ENCODE peak calls at places on chromosomes 12 and 14, in seven cellular contexts. M, D, P, Q, J, C and W are unnamed samples.

GRCh38 chr12:100579844-100580243 is 6.4 kb downstream of the GAS2L3 start:
- DNase-seq in D (no peak), P (no peak), M (no peak), Q (no peak), J (no peak), C (no peak), W (no peak)

GRCh38 chr14:88481794-88482193 is 73.0 kb downstream of the PTPN21 start:
- DNase-seq in Q (no peak), D (no peak), M (no peak), J (no peak), C (no peak), P (no peak), W (no peak)

GRCh38 chr14:36057452-36058142 is 118.9 kb downstream of the PTCSC3 start:
- DNase-seq in C (no peak), J (no peak), P (no peak), D (peak), M (no peak), Q (no peak), W (no peak)

GRCh38 chr12:69196302-69197288 is 42.8 kb upstream of the CPSF6 start:
- DNase-seq in C (no peak), J (no peak), Q (peak), P (no peak), M (no peak), D (peak), W (no peak)

GRCh38 chr12:6791931-6792520 is 2.7 kb downstream of the CD4 start:
- DNase-seq in M (no peak), C (no peak), D (no peak), Q (no peak), P (no peak), J (peak), W (no peak)

GRCh38 chr12:55746147-55746912 is 3.4 kb downstream of the GDF11 start:
- DNase-seq in M (no peak), D (no peak), P (no peak), Q (no peak), C (no peak), J (no peak), W (no peak)

GRCh38 chr12:754871-755562 is 2.6 kb downstream of the WNK1 start:
- DNase-seq in J (no peak), C (no peak), P (no peak), Q (peak), M (no peak), D (no peak), W (no peak)

GRCh38 chr12:89574736-89575208 is 48.9 kb upstream of the POC1B start:
- DNase-seq in Q (peak), C (peak), D (no peak), M (no peak), P (peak), J (no peak), W (peak)

GRCh38 chr12:78359530-78359929 is 505.0 kb upstream of the SYT1 start:
- DNase-seq in P (peak), J (no peak), D (no peak), C (no peak), M (no peak), Q (no peak), W (no peak)

GRCh38 chr12:68324531-68324930 is 7.6 kb downstream of the MDM1 start:
- DNase-seq in M (no peak), Q (no peak), P (no peak), C (no peak), J (no peak), D (no peak), W (no peak)

GRCh38 chr12:108720757-108721514 is 10.4 kb downstream of the CORO1C start:
- DNase-seq in D (no peak), Q (no peak), C (no peak), P (no peak), J (no peak), M (no peak), W (no peak)

GRCh38 chr14:60965402-60965801 is 15.5 kb downstream of the TRMT5 start:
- DNase-seq in Q (no peak), C (no peak), M (no peak), P (no peak), D (no peak), J (no peak), W (no peak)

GRCh38 chr12:25256826-25257225 is 6.1 kb upstream of the KRAS start:
- DNase-seq in J (no peak), D (no peak), P (no peak), M (no peak), C (no peak), Q (peak), W (no peak)

GRCh38 chr12:69108024-69108423 is 131.3 kb upstream of the CPSF6 start:
- DNase-seq in P (no peak), Q (peak), D (peak), M (no peak), J (no peak), C (no peak), W (no peak)

GRCh38 chr14:104314251-104314941 is 176.0 kb downstream of the KIF26A start:
- DNase-seq in J (peak), D (no peak), C (no peak), P (no peak), Q (no peak), M (no peak), W (no peak)

GRCh38 chr14:43898709-43899108 is 608.4 kb downstream of the FSCB start:
- DNase-seq in M (no peak), P (no peak), J (no peak), D (no peak), C (no peak), Q (peak), W (no peak)

GRCh38 chr14:23538785-23539184 is 12.8 kb downstream of the ZFHX2 start:
- DNase-seq in P (no peak), D (no peak), C (no peak), J (no peak), Q (peak), M (no peak), W (peak)

GRCh38 chr12:31460024-31460423 is 130.9 kb downstream of the DENND5B start:
- DNase-seq in D (no peak), C (no peak), J (no peak), Q (no peak), P (no peak), M (no peak), W (no peak)

GRCh38 chr14:21379338-21379737 is 4.5 kb downstream of the SUPT16H start:
- DNase-seq in Q (no peak), D (no peak), M (no peak), J (no peak), P (no peak), C (no peak), W (no peak)

GRCh38 chr12:4118017-4118510 is 155.5 kb upstream of the CCND2 start:
- DNase-seq in M (no peak), P (no peak), C (no peak), D (no peak), J (no peak), Q (no peak), W (peak)

GRCh38 chr12:103423061-103423473 is 72.7 kb downstream of the C12orf42 start:
- DNase-seq in P (no peak), Q (no peak), D (no peak), C (no peak), J (no peak), M (peak), W (no peak)

GRCh38 chr12:130650131-130650530 is 66.0 kb downstream of the RIMBP2 start:
- DNase-seq in M (no peak), P (no peak), C (no peak), Q (no peak), D (no peak), J (no peak), W (no peak)

GRCh38 chr12:84697141-84697540 is 215.5 kb downstream of the SLC6A15 start:
- DNase-seq in Q (no peak), J (no peak), C (no peak), M (no peak), P (no peak), D (no peak), W (no peak)

GRCh38 chr14:83975435-83976222 is 1554.3 kb upstream of the FLRT2 start:
- DNase-seq in P (no peak), Q (peak), D (no peak), C (no peak), J (peak), M (no peak), W (peak)

GRCh38 chr12:40834321-40834720 is 142.1 kb downstream of the CNTN1 start:
- DNase-seq in J (no peak), D (no peak), M (no peak), P (no peak), Q (no peak), C (no peak), W (no peak)

DNA sequence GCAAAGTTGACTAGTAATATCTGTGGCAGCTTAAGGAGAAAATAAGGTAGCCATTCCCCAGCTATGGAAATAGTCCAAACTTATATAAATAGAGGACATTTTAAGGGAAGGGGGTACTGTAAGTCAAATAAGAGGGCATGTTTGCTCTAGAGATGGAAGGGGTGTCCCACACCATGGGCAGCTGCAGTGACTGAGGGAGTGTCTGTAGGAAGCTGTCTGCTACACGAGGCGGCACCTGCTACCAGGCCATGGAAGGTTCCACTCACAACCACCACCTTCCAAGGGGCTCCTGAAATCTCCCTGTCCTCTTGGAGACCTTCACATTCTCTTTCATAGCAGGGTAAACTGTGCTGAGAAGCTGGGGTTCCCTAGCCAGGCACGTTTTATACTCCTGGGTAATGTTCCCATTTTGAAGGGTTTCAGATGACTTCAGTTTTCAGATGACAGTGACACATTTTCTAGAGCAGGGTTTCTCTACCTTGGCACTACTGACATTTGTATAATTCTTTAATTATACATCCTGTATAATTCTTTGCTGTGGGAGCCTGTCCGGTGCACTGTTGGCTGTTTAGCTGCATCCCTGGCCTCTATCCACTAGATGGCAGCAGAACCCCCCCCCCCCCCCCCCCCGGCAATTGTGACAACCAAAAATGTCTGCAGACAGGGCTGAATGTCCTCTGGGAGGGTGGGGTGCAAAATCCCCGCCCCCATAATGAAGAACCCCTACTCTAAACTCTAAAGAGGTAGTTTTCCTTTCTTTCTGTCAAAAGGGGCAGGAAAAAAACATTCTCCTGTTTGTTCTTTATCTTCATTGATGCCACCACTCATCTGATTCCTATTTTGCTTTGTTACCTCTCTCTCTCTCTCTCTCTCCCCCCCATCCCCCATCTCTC is 11.6 kb upstream of the SMCO2 start:
- DNase-seq in J (no peak), D (no peak), M (peak), Q (peak), P (peak), C (no peak), W (no peak)
- TF ChIP-seq CTCF in J (peak), D (peak), M (peak), Q (peak), P (no peak), C (peak), W (peak)

GRCh38 chr14:51395361-51395849 is 155.4 kb downstream of the TMX1 start:
- DNase-seq in J (peak), D (no peak), C (peak), P (peak), Q (peak), M (peak), W (peak)
- TF ChIP-seq CTCF in J (no peak), D (no peak), C (no peak), P (no peak), Q (peak), M (no peak), W (no peak)

DNA sequence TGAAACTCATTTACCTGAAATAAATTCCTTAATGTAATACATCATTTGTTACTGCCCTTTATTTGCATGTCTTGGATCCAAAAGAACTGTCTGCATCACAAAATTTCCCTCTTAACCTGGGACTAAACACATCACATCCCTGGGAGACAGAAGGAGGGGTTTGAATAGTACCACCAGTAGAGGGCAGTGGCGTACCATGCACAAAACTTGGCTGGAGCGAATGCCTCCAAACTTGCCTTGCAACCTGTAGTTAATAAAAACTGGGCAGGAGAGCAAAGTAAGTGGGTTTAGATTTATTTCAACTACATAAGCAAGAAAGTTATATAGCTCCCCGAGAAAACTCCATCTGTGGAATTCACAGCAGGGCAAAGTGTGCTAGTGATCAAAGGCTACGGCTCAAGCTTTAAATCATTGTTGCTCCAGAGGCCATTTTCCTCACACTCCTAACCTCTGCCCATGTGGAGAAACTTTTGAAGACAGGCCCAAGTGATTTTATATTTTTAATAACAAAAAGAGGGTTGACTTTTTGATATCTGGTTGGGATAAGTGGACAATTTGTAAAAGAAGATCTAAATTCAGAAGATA is 1176.7 kb upstream of the SEL1L start:
- DNase-seq in P (peak), J (peak), C (peak), M (peak), D (peak), Q (peak), W (peak)
- TF ChIP-seq CTCF in P (no peak), J (peak), C (peak), M (peak), D (peak), Q (peak), W (peak)

GRCh38 chr14:45810152-45810872 is 557.3 kb upstream of the MIS18BP1 start:
- DNase-seq in Q (peak), C (no peak), P (no peak), M (no peak), J (no peak), D (no peak), W (no peak)
- TF ChIP-seq CTCF in Q (peak), C (no peak), P (no peak), M (peak), J (no peak), D (no peak), W (no peak)

GRCh38 chr14:90109858-90110257 is 48.1 kb downstream of the KCNK13 start:
- DNase-seq in M (no peak), Q (peak), D (peak), P (no peak), C (no peak), J (no peak), W (no peak)

GRCh38 chr14:90116444-90116843 is 54.6 kb downstream of the KCNK13 start:
- DNase-seq in C (no peak), Q (no peak), M (no peak), P (no peak), J (no peak), D (no peak), W (no peak)

GRCh38 chr14:90115780-90116179 is 54.0 kb downstream of the KCNK13 start:
- DNase-seq in D (no peak), P (no peak), C (no peak), Q (no peak), M (no peak), J (no peak), W (no peak)

GRCh38 chr14:90111895-90112534 is 50.2 kb downstream of the KCNK13 start:
- DNase-seq in C (no peak), Q (no peak), J (no peak), D (no peak), M (no peak), P (no peak), W (no peak)

DNA sequence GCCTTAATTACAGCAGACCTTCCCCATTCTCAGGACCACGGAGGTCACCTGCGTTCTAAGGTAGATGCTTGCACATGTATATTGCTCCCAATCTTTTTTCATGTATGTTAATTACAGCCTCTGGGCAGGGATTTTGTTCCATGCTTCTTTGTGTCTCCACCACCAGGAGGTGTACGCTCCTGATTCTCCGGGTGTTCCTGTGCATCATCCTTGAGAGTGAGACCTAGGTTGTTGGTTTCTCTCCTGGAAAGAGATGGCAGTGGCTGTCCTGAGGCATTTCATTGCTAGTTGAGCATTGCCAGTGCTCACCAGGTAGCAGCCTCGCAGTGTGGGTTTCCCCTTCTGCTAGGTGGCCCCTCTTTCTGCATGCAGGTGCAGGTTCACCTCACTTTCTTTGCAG is 52.8 kb downstream of the KCNK13 start:
- DNase-seq in C (no peak), J (no peak), M (no peak), Q (no peak), D (no peak), P (no peak), W (no peak)
- TF ChIP-seq CTCF in C (no peak), J (no peak), M (peak), Q (peak), D (no peak), P (no peak), W (no peak)

GRCh38 chr12:13204428-13204827 is 7.9 kb downstream of the EMP1 start:
- DNase-seq in C (no peak), Q (peak), M (no peak), J (no peak), P (no peak), D (peak), W (no peak)

GRCh38 chr12:13206560-13206897 is 10.0 kb downstream of the EMP1 start:
- DNase-seq in C (no peak), M (no peak), J (no peak), D (no peak), P (no peak), Q (no peak), W (no peak)

GRCh38 chr12:13205809-13206559 is 9.5 kb downstream of the EMP1 start:
- DNase-seq in D (peak), M (no peak), C (no peak), P (no peak), Q (no peak), J (no peak), W (no peak)

GRCh38 chr12:13200841-13201240 is 4.3 kb downstream of the EMP1 start:
- DNase-seq in D (no peak), Q (no peak), P (no peak), M (no peak), C (no peak), J (no peak), W (no peak)

GRCh38 chr12:13203028-13203922 is 6.7 kb downstream of the EMP1 start:
- DNase-seq in J (no peak), D (no peak), C (no peak), P (peak), M (no peak), Q (peak), W (peak)
- TF ChIP-seq CTCF in J (no peak), D (no peak), C (no peak), P (no peak), M (peak), Q (peak), W (peak)